ENCODE peak calls at places on chromosomes 7 and 10, in eight cellular contexts. I is NB4, F is testis, E is IMR-90, H is A549, U is esophagus squamous epithelium, D is gastrocnemius medialis, V is body of pancreas. O is an unnamed sample.

GRCh38 chr7:97026705-97027426 is 2.2 kb upstream of the DLX5 start:
- DNase-seq in U (no peak), F (no peak), E (no peak), H (no peak), V (no peak), D (no peak), I (no peak), O (no peak)

GRCh38 chr7:143265017-143265693 is 1.9 kb downstream of the GSTK1 start:
- DNase-seq in U (no peak), E (no peak), F (no peak), V (no peak), I (no peak), H (no peak), D (no peak), O (no peak)

GRCh38 chr10:100508691-100509150 is 10.9 kb downstream of the SEC31B start:
- DNase-seq in H (peak), E (peak), I (peak), V (no peak), F (peak), U (no peak), D (no peak), O (peak)

GRCh38 chr7:123675092-123675473 is 19.4 kb downstream of the LMOD2 start:
- DNase-seq in V (no peak), U (no peak), F (no peak), I (no peak), D (no peak), E (peak), H (no peak), O (no peak)

GRCh38 chr7:154484943-154485342 is 432.7 kb downstream of the DPP6 start:
- DNase-seq in E (no peak), V (no peak), H (no peak), I (no peak), F (no peak), U (no peak), D (no peak), O (no peak)

GRCh38 chr7:111919690-111920179 is 286.5 kb downstream of the DOCK4 start:
- DNase-seq in E (peak), D (no peak), H (no peak), U (no peak), V (no peak), F (no peak), I (peak), O (no peak)

GRCh38 chr10:128539784-128540759 is 413.8 kb upstream of the MKI67 start:
- DNase-seq in U (no peak), V (no peak), I (no peak), D (no peak), F (no peak), H (no peak), E (no peak), O (no peak)

GRCh38 chr7:1101580-1102431 is 13.9 kb downstream of the GPER1 start:
- DNase-seq in V (peak), E (no peak), I (no peak), D (no peak), H (no peak), F (no peak), U (no peak), O (no peak)

GRCh38 chr10:86968271-86968993 is at the start of gene ADIRF:
- DNase-seq in D (no peak), H (no peak), U (no peak), E (no peak), F (no peak), I (no peak), V (peak), O (no peak)
- TF ChIP-seq POLR2A in D (no peak), H (no peak), U (peak), E (no peak), F (no peak), I (no peak), V (peak), O (no peak)

DNA sequence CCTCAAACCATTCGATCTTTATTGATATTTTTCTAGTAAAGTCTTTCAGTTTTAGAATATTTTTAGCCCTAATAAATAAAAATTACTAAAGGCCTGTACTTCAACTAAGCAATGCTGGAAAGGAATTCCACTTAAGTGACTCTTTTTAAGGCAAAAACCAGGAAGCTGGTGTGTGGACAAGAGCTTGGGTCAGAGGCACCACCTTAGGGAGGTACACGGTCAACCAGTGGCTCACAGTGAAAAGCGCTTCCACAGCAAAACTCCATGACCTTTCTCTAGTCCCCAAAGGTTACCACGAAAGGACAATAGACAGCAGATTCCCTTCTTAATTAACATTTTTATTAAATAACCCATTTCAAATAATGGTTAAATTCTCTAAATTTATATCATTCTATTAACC is 31.2 kb downstream of the ARL3 start:
- DNase-seq in H (no peak), U (no peak), V (no peak), E (no peak), I (no peak), D (no peak), F (no peak), O (no peak)
- TF ChIP-seq POLR2A in H (no peak), U (no peak), V (no peak), E (no peak), I (no peak), D (no peak), F (no peak), O (no peak)

DNA sequence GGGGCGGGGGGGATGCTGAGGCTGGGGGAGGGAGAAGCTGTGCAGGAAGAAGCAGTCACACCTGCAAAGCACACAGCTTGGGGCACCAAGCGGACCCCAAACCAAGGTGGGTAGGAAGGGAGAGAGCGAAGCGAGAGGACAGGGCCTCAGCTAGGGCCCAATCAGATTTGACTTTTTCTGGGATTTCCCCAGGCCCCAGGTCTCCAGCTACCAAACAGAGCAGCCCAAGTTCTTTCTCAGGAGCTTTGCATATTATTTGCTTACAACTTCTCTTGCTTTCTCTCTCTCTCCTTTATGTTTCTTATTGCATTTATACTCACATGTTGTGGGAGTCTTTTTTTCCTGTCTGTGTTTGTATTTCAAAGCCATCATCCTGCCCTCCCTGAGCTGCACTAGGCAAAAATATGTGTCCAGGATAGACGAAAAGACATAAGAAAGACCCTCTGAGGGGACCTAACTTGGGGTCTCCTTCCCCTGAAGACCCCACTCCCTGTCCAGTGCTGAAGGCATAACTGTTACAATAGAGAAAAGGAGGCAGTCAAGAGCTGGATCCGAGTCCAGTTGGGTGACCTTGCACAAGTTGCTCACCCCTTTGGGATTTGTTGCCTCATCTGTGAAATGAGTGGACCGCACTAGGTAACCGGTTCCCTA is 50.6 kb upstream of the SMNDC1 start:
- DNase-seq in F (no peak), I (no peak), V (no peak), D (no peak), H (no peak), U (no peak), E (no peak), O (no peak)
- TF ChIP-seq POLR2A in F (no peak), I (no peak), V (no peak), D (no peak), H (no peak), U (no peak), E (no peak), O (no peak)

GRCh38 chr7:159145544-159145891 is 851 bp upstream of the VIPR2 start:
- DNase-seq in D (no peak), I (no peak), V (no peak), F (peak), E (no peak), H (no peak), U (no peak), O (no peak)
- TF ChIP-seq POLR2A in D (no peak), I (no peak), V (no peak), F (no peak), E (no peak), H (no peak), U (no peak), O (no peak)

O was measured in erythroblast.